ENCODE peak calls at places on chromosomes 16 and 17, in six cellular contexts. M, H, E, Z, W and O are unnamed samples.

GRCh38 chr16:57089406-57089805 is 3.0 kb upstream of the CPNE2 start:
- DNase-seq in W (no peak), H (no peak), E (no peak), M (no peak), Z (no peak), O (no peak)

GRCh38 chr17:82737981-82738877 is 2.8 kb downstream of the FN3K start:
- DNase-seq in H (no peak), W (peak), Z (no peak), E (no peak), M (no peak), O (peak)

GRCh38 chr17:48632579-48633265 is 6.6 kb upstream of the HOXB9 start:
- DNase-seq in Z (no peak), E (no peak), W (no peak), H (no peak), M (no peak), O (no peak)

GRCh38 chr16:28009586-28010373 is 53.7 kb downstream of the GSG1L start:
- DNase-seq in W (no peak), Z (no peak), M (no peak), H (no peak), E (no peak), O (no peak)

GRCh38 chr17:63827002-63827800 is at the start of the genes FTSJ3 and PSMC5:
- DNase-seq in W (peak), Z (peak), E (peak), M (peak), H (peak), O (peak)

GRCh38 chr17:37726248-37726647 is 18.6 kb downstream of the HNF1B start:
- DNase-seq in E (no peak), M (no peak), Z (no peak), W (no peak), H (no peak), O (no peak)

GRCh38 chr17:78172284-78173024 is 4.1 kb downstream of the SYNGR2 start:
- DNase-seq in W (peak), M (no peak), H (no peak), Z (no peak), E (no peak), O (peak)

GRCh38 chr17:68657166-68657940 is 56.2 kb upstream of the FAM20A start:
- DNase-seq in H (no peak), M (no peak), W (no peak), E (no peak), Z (no peak), O (no peak)

GRCh38 chr16:53775821-53776431 is 72.0 kb downstream of the FTO start:
- DNase-seq in M (no peak), H (no peak), Z (no peak), W (no peak), E (peak), O (no peak)

GRCh38 chr17:37671813-37672544 is 28.7 kb upstream of the DDX52 start:
- DNase-seq in M (no peak), E (peak), W (no peak), Z (no peak), H (no peak), O (no peak)

GRCh38 chr16:70453891-70454220 is 539 bp upstream of the FCSK start:
- DNase-seq in W (no peak), H (no peak), Z (no peak), E (peak), M (no peak), O (no peak)

GRCh38 chr16:78504391-78504945 is 405.0 kb downstream of the WWOX start:
- DNase-seq in W (peak), E (no peak), Z (no peak), H (no peak), M (no peak), O (peak)

GRCh38 chr16:85781685-85782370 is 17.5 kb downstream of the EMC8 start:
- DNase-seq in M (no peak), E (peak), W (peak), H (no peak), Z (no peak), O (peak)

GRCh38 chr17:27239046-27239445 is 54.9 kb upstream of the WSB1 start:
- DNase-seq in E (no peak), H (no peak), W (no peak), Z (no peak), M (no peak), O (no peak)

GRCh38 chr16:27602103-27602502 is 52.2 kb downstream of the KATNIP start:
- DNase-seq in H (no peak), M (no peak), E (no peak), Z (no peak), W (no peak), O (no peak)

GRCh38 chr16:2953706-2954105 is 10.4 kb upstream of the KREMEN2 start:
- DNase-seq in Z (no peak), E (no peak), W (peak), H (no peak), M (no peak), O (no peak)

GRCh38 chr16:70737377-70738082 is 51.7 kb upstream of the MTSS2 start:
- DNase-seq in H (peak), M (peak), W (peak), Z (peak), E (no peak), O (peak)

GRCh38 chr17:35135322-35135721 is 6.8 kb downstream of the NLE1 start:
- DNase-seq in M (no peak), Z (no peak), H (no peak), E (no peak), W (no peak), O (no peak)

GRCh38 chr16:69113216-69113615 is 7.8 kb downstream of the HAS3 start:
- DNase-seq in H (no peak), Z (no peak), E (no peak), W (no peak), M (no peak), O (no peak)

GRCh38 chr16:2795714-2796143 is 2.5 kb upstream of the PRSS41 start:
- DNase-seq in W (peak), E (no peak), Z (no peak), H (no peak), M (no peak), O (no peak)

GRCh38 chr16:14042706-14043105 is 28.4 kb upstream of the MRTFB start:
- DNase-seq in H (no peak), E (no peak), M (no peak), Z (no peak), W (no peak), O (peak)

GRCh38 chr17:42566215-42566872 is 556 bp upstream of the MLX start:
- DNase-seq in W (no peak), H (no peak), Z (no peak), E (no peak), M (no peak), O (no peak)

GRCh38 chr17:9007052-9007714 is 14.1 kb upstream of the NTN1 start:
- DNase-seq in E (no peak), W (no peak), H (no peak), Z (no peak), M (no peak), O (no peak)

GRCh38 chr16:30896203-30896889 is at the start of gene CTF1:
- DNase-seq in Z (no peak), H (no peak), M (no peak), E (peak), W (peak), O (peak)

GRCh38 chr17:74749262-74750038 is 1.0 kb downstream of the NHERF1 start:
- DNase-seq in E (peak), M (no peak), Z (no peak), W (peak), H (no peak), O (peak)

GRCh38 chr17:60169921-60170817 is 20.4 kb downstream of the CA4 start:
- DNase-seq in E (no peak), M (peak), W (no peak), Z (no peak), H (no peak), O (peak)

GRCh38 chr16:30369938-30370443 is 303 bp downstream of the TBC1D10B start:
- DNase-seq in M (no peak), H (no peak), E (no peak), W (no peak), Z (no peak), O (no peak)

GRCh38 chr16:77696149-77696548 is 26.2 kb upstream of the NUDT7 start:
- DNase-seq in M (no peak), Z (no peak), E (no peak), H (no peak), W (no peak), O (no peak)

GRCh38 chr17:27473748-27474609 is 17.7 kb downstream of the KSR1 start:
- DNase-seq in M (peak), E (no peak), H (peak), W (no peak), Z (peak), O (peak)

GRCh38 chr16:88978608-88979346 is 1.8 kb upstream of the CBFA2T3 start:
- DNase-seq in M (no peak), Z (no peak), E (no peak), W (no peak), H (no peak), O (no peak)